ENCODE peak calls at places on chromosomes 5 and 9, in six cellular contexts. J is GM12891, M is adrenal gland, C is endothelial cell of umbilical vein, E is prostate gland, K is A549. B is an unnamed sample.

GRCh38 chr9:94827584-94828304 is 101.2 kb downstream of the AOPEP start:
- DNase-seq in M (no peak), C (no peak), E (peak), J (no peak), K (no peak), B (no peak)

GRCh38 chr9:134622896-134623407 is 18.7 kb upstream of the COL5A1 start:
- DNase-seq in J (no peak), M (peak), C (no peak), E (no peak), K (no peak), B (no peak)

GRCh38 chr5:128708841-128709240 is 170.8 kb upstream of the FBN2 start:
- DNase-seq in E (no peak), C (no peak), K (no peak), M (no peak), J (no peak), B (no peak)

GRCh38 chr5:24816206-24816605 is 171.4 kb upstream of the CDH10 start:
- DNase-seq in K (no peak), E (no peak), J (no peak), M (no peak), C (no peak), B (no peak)

GRCh38 chr5:1335540-1336095 is 9.3 kb downstream of the CLPTM1L start:
- DNase-seq in C (no peak), M (no peak), J (no peak), K (no peak), E (no peak), B (peak)

GRCh38 chr5:159581502-159582249 is 251.4 kb upstream of the IL12B start:
- DNase-seq in J (no peak), K (peak), E (peak), C (no peak), M (peak), B (no peak)

GRCh38 chr5:134053314-134053839 is 48.6 kb upstream of the VDAC1 start:
- DNase-seq in M (no peak), E (no peak), K (no peak), J (no peak), C (no peak), B (no peak)

GRCh38 chr9:130026583-130027427 is 16.2 kb downstream of the FNBP1 start:
- DNase-seq in E (no peak), C (no peak), K (no peak), J (no peak), M (no peak), B (no peak)

GRCh38 chr9:110142868-110143866 is 64.8 kb downstream of the C9orf152 start:
- DNase-seq in K (no peak), C (peak), E (no peak), J (no peak), M (no peak), B (peak)

GRCh38 chr5:116038817-116039216 is 6.5 kb downstream of the ARL14EPL start:
- DNase-seq in C (no peak), J (no peak), E (no peak), K (no peak), M (no peak), B (no peak)

GRCh38 chr5:88692979-88693932 is 189.7 kb downstream of the MEF2C start:
- DNase-seq in C (no peak), E (no peak), M (no peak), J (no peak), K (no peak), B (no peak)

GRCh38 chr5:82341325-82341724 is 63.2 kb upstream of the RPS23 start:
- DNase-seq in K (no peak), M (no peak), J (no peak), E (no peak), C (no peak), B (no peak)

GRCh38 chr5:7728076-7728475 is 122.9 kb downstream of the CFAP90 start:
- DNase-seq in E (no peak), J (no peak), K (no peak), M (no peak), C (no peak), B (no peak)

GRCh38 chr9:4299006-4299795 is 667 bp downstream of the GLIS3 start:
- DNase-seq in K (peak), C (peak), J (peak), E (peak), M (peak), B (peak)

GRCh38 chr5:175718401-175719108 is 60.7 kb downstream of the HRH2 start:
- DNase-seq in M (peak), E (peak), C (no peak), K (no peak), J (no peak), B (peak)

GRCh38 chr5:95654196-95654595 is 7.6 kb downstream of the RFESD start:
- DNase-seq in C (no peak), E (no peak), J (no peak), K (no peak), M (no peak), B (no peak)

GRCh38 chr9:83707518-83707767 is 315 bp downstream of the UBQLN1 start:
- DNase-seq in E (no peak), C (peak), J (no peak), K (peak), M (peak), B (peak)

GRCh38 chr9:19201899-19202891 is 28.3 kb upstream of the DENND4C start:
- DNase-seq in C (no peak), M (peak), J (no peak), E (peak), K (no peak), B (no peak)

GRCh38 chr5:87411586-87412416 is 929 bp downstream of the CCNH start:
- DNase-seq in M (peak), C (peak), J (no peak), K (peak), E (peak), B (peak)

GRCh38 chr5:129608350-129608749 is 139.5 kb upstream of the MINAR2 start:
- DNase-seq in E (no peak), C (no peak), J (no peak), K (no peak), M (no peak), B (no peak)

GRCh38 chr9:91130796-91131318 is 230.9 kb downstream of the AUH start:
- DNase-seq in M (no peak), J (no peak), K (no peak), E (no peak), C (no peak), B (no peak)

GRCh38 chr5:158951951-158952545 is 147.7 kb downstream of the EBF1 start:
- DNase-seq in J (no peak), E (no peak), K (no peak), M (no peak), C (no peak), B (no peak)

GRCh38 chr9:109726122-109726521 is 53.9 kb upstream of the PALM2AKAP2 start:
- DNase-seq in E (no peak), K (no peak), M (no peak), J (no peak), C (no peak), B (no peak)

GRCh38 chr9:134358026-134358967 is 32.0 kb downstream of the RXRA start:
- DNase-seq in J (no peak), C (no peak), M (peak), E (no peak), K (no peak), B (peak)

GRCh38 chr9:134558124-134558805 is 83.3 kb upstream of the COL5A1 start:
- DNase-seq in M (no peak), J (no peak), K (no peak), C (no peak), E (no peak), B (no peak)

GRCh38 chr5:14034991-14035390 is 90.5 kb upstream of the DNAH5 start:
- DNase-seq in K (no peak), M (no peak), E (no peak), C (no peak), J (no peak), B (no peak)

GRCh38 chr9:111917201-111917600 is 20.6 kb downstream of the UGCG start:
- DNase-seq in J (no peak), E (no peak), M (no peak), K (no peak), C (no peak), B (no peak)

DNA sequence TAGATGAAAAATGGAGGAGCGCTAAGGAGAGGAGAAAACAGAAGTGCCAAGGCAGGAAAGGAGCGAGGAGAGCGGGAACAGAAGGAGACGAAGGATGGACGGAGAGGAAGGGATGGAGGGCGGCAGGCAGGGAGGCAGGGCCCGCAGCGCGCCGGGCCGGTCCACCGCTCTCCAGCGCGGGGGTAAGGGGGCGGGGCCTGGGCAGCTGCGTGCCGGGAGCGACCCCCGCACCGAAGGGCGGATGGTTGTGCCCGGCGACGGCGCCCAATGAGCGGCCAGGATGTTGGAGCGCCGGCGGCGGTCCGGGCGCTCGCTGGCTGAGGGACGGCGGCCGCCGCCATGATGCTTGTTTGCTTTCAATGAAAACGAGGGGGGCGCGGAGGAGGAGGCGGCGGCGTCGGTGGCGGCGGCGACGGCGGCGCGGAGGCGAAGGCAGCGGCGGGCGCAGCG is at the start of gene CNOT6:
- DNase-seq in E (peak), K (peak), M (peak), C (peak), J (peak), B (peak)
- TF ChIP-seq POLR2A in E (peak), K (peak), M (peak), C (no peak), J (peak), B (peak)

DNA sequence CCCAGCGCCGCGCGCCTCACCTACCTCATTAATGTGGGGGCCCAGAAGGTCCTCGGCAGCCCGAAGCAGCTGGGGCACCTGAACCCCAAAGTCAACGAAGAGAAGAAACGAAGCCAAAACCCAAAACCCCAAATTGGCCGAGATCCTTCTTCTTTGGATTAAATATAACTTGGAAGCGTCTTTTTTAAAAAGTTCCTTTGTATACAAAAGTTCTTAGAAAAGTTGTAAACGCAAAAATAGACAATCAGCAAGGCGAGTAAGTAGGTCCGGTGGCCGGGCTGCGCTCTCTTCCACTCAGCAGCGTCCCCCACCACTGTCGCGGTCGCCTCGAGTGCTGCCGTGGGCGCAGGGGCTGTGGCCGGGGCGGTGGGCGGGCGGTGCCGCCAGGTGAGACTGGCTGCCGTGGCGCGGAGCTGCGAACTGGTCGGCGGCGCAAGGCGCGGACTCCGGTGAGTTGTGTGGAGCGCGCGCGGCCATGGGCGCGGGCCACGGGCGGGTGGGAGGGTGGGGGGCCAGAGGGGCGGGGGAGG is 360 bp downstream of the KLF4 start:
- DNase-seq in M (no peak), E (no peak), C (peak), K (no peak), J (no peak), B (no peak)
- TF ChIP-seq POLR2A in M (no peak), E (no peak), C (peak), K (no peak), J (no peak), B (no peak)

GRCh38 chr9:132207839-132208615 is 46.2 kb downstream of the NTNG2 start:
- DNase-seq in E (no peak), K (no peak), M (no peak), C (no peak), J (no peak), B (no peak)
- TF ChIP-seq POLR2A in E (no peak), K (no peak), M (no peak), C (no peak), J (no peak), B (no peak)

GRCh38 chr9:6015278-6016157 is at the start of gene RANBP6:
- DNase-seq in K (peak), M (peak), J (peak), C (peak), E (peak), B (peak)
- TF ChIP-seq POLR2A in K (peak), M (peak), J (peak), C (peak), E (peak), B (peak)

DNA sequence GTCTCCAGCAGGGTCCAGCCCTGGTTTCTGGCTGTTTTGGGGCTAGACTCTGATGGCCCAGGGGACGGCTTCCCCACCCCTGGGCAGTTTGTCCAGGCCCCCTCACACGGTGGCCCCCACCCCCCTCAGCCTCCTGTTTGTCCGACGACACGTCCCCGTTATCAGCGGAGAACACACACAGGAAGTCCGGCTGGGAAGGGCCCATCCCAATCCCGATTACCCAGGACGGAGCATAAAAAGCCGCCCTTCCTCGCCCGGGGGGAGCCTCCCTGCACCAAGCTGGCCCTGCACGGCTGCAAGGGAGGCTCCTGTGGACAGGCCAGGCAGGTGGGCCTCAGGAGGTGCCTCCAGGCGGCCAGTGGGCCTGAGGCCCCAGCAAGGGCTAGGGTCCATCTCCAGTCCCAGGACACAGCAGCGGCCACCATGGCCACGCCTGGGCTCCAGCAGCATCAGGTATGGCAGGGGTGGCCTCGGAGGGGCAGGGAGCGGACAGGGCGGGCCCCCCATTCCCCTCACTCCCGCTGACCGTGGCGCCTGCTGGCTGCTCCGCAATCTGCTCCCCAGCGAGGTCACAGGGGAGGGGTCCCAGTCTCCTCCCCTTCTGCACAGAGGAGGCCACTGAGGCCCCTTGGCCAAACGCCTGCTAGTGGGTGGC is at the start of gene EGFL7:
- DNase-seq in J (no peak), E (no peak), C (peak), K (no peak), M (peak), B (peak)
- TF ChIP-seq POLR2A in J (no peak), E (no peak), C (peak), K (no peak), M (peak), B (peak)

DNA sequence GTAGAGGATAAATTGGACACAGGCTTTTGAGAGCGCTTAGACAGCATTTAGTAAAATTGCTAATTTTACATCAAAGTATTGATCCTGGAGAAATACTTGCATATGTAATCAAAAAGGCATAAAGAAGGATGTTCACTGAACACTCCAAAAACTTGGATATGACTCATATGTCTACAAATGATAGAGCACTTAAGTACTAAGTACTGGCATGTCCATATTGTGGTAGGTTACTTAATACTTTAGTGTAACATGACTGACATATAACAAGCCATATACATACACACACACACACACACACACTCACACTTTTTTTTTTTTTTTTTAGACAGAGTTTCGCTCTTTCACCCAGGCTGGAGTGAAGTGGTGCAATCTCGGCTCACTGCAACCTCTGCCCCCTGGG is 361.9 kb downstream of the ARHGEF28 start:
- DNase-seq in M (no peak), E (no peak), J (no peak), C (no peak), K (no peak), B (no peak)
- TF ChIP-seq POLR2A in M (no peak), E (no peak), J (no peak), C (no peak), K (no peak), B (no peak)

GRCh38 chr5:173315495-173316352 is 12.5 kb downstream of the STC2 start:
- DNase-seq in K (no peak), M (peak), J (no peak), C (no peak), E (peak), B (no peak)
- TF ChIP-seq POLR2A in K (no peak), M (no peak), J (no peak), C (no peak), E (no peak), B (no peak)

GRCh38 chr9:25678147-25678666 is at the start of gene TUSC1:
- DNase-seq in M (peak), J (peak), E (peak), C (peak), K (peak), B (peak)
- TF ChIP-seq POLR2A in M (peak), J (no peak), E (peak), C (no peak), K (peak), B (peak)

DNA sequence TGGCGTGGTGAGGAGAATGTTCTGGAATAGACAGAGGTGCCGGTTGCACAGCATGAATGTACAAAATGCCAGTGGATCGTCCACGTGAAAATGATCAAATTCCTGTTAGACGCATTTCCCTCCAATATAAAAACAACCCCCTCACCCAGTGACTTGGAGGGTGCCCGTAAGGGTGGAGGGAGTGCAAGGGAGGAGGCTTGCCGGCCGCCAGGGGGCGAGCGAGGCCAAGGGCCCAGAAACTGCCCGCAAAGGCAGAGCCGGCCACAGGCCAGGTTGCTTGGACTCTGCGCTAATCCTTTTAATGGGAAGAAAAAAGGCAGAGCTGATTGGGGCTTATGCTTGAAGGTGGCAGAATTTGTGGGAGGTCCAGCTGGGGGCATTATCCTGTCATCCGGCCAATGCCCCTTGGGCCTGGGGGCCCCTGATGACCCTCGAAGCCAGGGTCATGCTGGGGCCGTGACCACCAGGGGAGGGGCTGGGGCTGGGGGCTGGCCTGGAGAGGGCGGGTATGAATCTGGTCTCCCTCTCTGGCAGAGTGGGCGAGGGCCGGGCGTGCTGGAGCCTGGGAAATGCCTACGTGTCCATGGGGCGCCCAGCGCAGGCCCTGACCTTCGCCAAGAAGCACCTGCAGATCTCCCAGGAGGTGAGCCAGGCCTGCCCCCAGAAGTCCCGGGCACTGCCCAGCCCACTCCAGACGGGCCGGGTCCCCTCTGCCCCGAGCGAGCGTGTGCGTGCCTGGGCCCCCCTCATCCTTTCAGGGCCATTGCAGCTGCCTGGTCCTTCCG is 12.0 kb downstream of the GPSM1 start:
- DNase-seq in J (peak), K (peak), M (peak), C (peak), E (peak), B (peak)
- TF ChIP-seq POLR2A in J (no peak), K (no peak), M (no peak), C (no peak), E (no peak), B (no peak)

GRCh38 chr5:111092062-111092853 is at the start of gene WDR36:
- DNase-seq in J (peak), E (peak), K (peak), C (peak), M (peak), B (peak)
- TF ChIP-seq POLR2A in J (peak), E (no peak), K (peak), C (peak), M (peak), B (peak)